ENCODE peak calls at places on chromosomes 12 and 14, in seven cellular contexts. One of them, this sample, is unnamed.

GRCh38 chr12:4134434-4134762 is 139.2 kb upstream of the CCND2 start:
- DNase-seq in naive thymus-derived CD8-positive, alpha-beta T cell: no peak
- DNase-seq in GM04504: no peak
- DNase-seq in EL: no peak
- DNase-seq in activated CD8-positive, alpha-beta T cell treated with anti-CD3 and anti-CD28 coated beads for 36 hours: no peak
- DNase-seq in anterior cingulate cortex: no peak
- DNase-seq in central memory CD4-positive, alpha-beta T cell: no peak
- DNase-seq in this sample: no peak

GRCh38 chr12:70645494-70646317 is 8.5 kb upstream of the PTPRB start:
- DNase-seq in central memory CD4-positive, alpha-beta T cell: no peak
- DNase-seq in naive thymus-derived CD8-positive, alpha-beta T cell: no peak
- DNase-seq in EL: peak
- DNase-seq in anterior cingulate cortex: no peak
- DNase-seq in GM04504: peak
- DNase-seq in activated CD8-positive, alpha-beta T cell treated with anti-CD3 and anti-CD28 coated beads for 36 hours: peak
- DNase-seq in this sample: peak

GRCh38 chr14:99865408-99865807 is 72.2 kb downstream of the EML1 start:
- DNase-seq in activated CD8-positive, alpha-beta T cell treated with anti-CD3 and anti-CD28 coated beads for 36 hours: no peak
- DNase-seq in naive thymus-derived CD8-positive, alpha-beta T cell: no peak
- DNase-seq in GM04504: no peak
- DNase-seq in central memory CD4-positive, alpha-beta T cell: no peak
- DNase-seq in anterior cingulate cortex: no peak
- DNase-seq in EL: no peak
- DNase-seq in this sample: no peak

GRCh38 chr12:45989277-45989856 is 1.0 kb downstream of the SCAF11 start:
- DNase-seq in central memory CD4-positive, alpha-beta T cell: no peak
- DNase-seq in GM04504: no peak
- DNase-seq in anterior cingulate cortex: no peak
- DNase-seq in EL: no peak
- DNase-seq in activated CD8-positive, alpha-beta T cell treated with anti-CD3 and anti-CD28 coated beads for 36 hours: peak
- DNase-seq in naive thymus-derived CD8-positive, alpha-beta T cell: no peak
- DNase-seq in this sample: no peak

GRCh38 chr12:50568338-50569155 is 63.8 kb downstream of the DIP2B start:
- DNase-seq in EL: no peak
- DNase-seq in central memory CD4-positive, alpha-beta T cell: no peak
- DNase-seq in anterior cingulate cortex: no peak
- DNase-seq in GM04504: no peak
- DNase-seq in naive thymus-derived CD8-positive, alpha-beta T cell: no peak
- DNase-seq in activated CD8-positive, alpha-beta T cell treated with anti-CD3 and anti-CD28 coated beads for 36 hours: no peak
- DNase-seq in this sample: no peak

GRCh38 chr12:54981796-54982195 is 2.8 kb downstream of the TESPA1 start:
- DNase-seq in naive thymus-derived CD8-positive, alpha-beta T cell: no peak
- DNase-seq in GM04504: no peak
- DNase-seq in activated CD8-positive, alpha-beta T cell treated with anti-CD3 and anti-CD28 coated beads for 36 hours: peak
- DNase-seq in anterior cingulate cortex: no peak
- DNase-seq in EL: no peak
- DNase-seq in central memory CD4-positive, alpha-beta T cell: no peak
- DNase-seq in this sample: no peak

GRCh38 chr14:95903616-95904107 is 27.0 kb downstream of the TUNAR start:
- DNase-seq in EL: no peak
- DNase-seq in activated CD8-positive, alpha-beta T cell treated with anti-CD3 and anti-CD28 coated beads for 36 hours: no peak
- DNase-seq in naive thymus-derived CD8-positive, alpha-beta T cell: no peak
- DNase-seq in GM04504: no peak
- DNase-seq in anterior cingulate cortex: no peak
- DNase-seq in central memory CD4-positive, alpha-beta T cell: no peak
- DNase-seq in this sample: no peak

GRCh38 chr14:21382886-21383847 is 652 bp downstream of the SUPT16H start:
- DNase-seq in GM04504: peak
- DNase-seq in central memory CD4-positive, alpha-beta T cell: peak
- DNase-seq in activated CD8-positive, alpha-beta T cell treated with anti-CD3 and anti-CD28 coated beads for 36 hours: peak
- DNase-seq in EL: peak
- DNase-seq in naive thymus-derived CD8-positive, alpha-beta T cell: peak
- DNase-seq in anterior cingulate cortex: no peak
- DNase-seq in this sample: peak

GRCh38 chr14:90387201-90387600 is 9.6 kb upstream of the CALM1 start:
- DNase-seq in GM04504: no peak
- DNase-seq in EL: no peak
- DNase-seq in central memory CD4-positive, alpha-beta T cell: no peak
- DNase-seq in anterior cingulate cortex: no peak
- DNase-seq in naive thymus-derived CD8-positive, alpha-beta T cell: no peak
- DNase-seq in activated CD8-positive, alpha-beta T cell treated with anti-CD3 and anti-CD28 coated beads for 36 hours: no peak
- DNase-seq in this sample: no peak

GRCh38 chr14:58131386-58131785 is 20.6 kb downstream of the ARMH4 start:
- DNase-seq in activated CD8-positive, alpha-beta T cell treated with anti-CD3 and anti-CD28 coated beads for 36 hours: no peak
- DNase-seq in GM04504: no peak
- DNase-seq in EL: peak
- DNase-seq in anterior cingulate cortex: no peak
- DNase-seq in naive thymus-derived CD8-positive, alpha-beta T cell: no peak
- DNase-seq in central memory CD4-positive, alpha-beta T cell: no peak
- DNase-seq in this sample: no peak

GRCh38 chr12:96425321-96425720 is 25.1 kb upstream of the CDK17 start:
- DNase-seq in activated CD8-positive, alpha-beta T cell treated with anti-CD3 and anti-CD28 coated beads for 36 hours: peak
- DNase-seq in central memory CD4-positive, alpha-beta T cell: no peak
- DNase-seq in EL: peak
- DNase-seq in naive thymus-derived CD8-positive, alpha-beta T cell: no peak
- DNase-seq in GM04504: peak
- DNase-seq in anterior cingulate cortex: no peak
- DNase-seq in this sample: no peak

GRCh38 chr12:739349-739748 is 13.0 kb upstream of the WNK1 start:
- DNase-seq in activated CD8-positive, alpha-beta T cell treated with anti-CD3 and anti-CD28 coated beads for 36 hours: no peak
- DNase-seq in EL: no peak
- DNase-seq in central memory CD4-positive, alpha-beta T cell: no peak
- DNase-seq in naive thymus-derived CD8-positive, alpha-beta T cell: no peak
- DNase-seq in GM04504: no peak
- DNase-seq in anterior cingulate cortex: no peak
- DNase-seq in this sample: no peak

GRCh38 chr14:64074961-64075619 is 219.1 kb downstream of the ESR2 start:
- DNase-seq in central memory CD4-positive, alpha-beta T cell: no peak
- DNase-seq in GM04504: no peak
- DNase-seq in activated CD8-positive, alpha-beta T cell treated with anti-CD3 and anti-CD28 coated beads for 36 hours: no peak
- DNase-seq in anterior cingulate cortex: no peak
- DNase-seq in EL: peak
- DNase-seq in naive thymus-derived CD8-positive, alpha-beta T cell: no peak
- DNase-seq in this sample: no peak

GRCh38 chr12:23596568-23596967 is 352.9 kb downstream of the SOX5 start:
- DNase-seq in central memory CD4-positive, alpha-beta T cell: no peak
- DNase-seq in activated CD8-positive, alpha-beta T cell treated with anti-CD3 and anti-CD28 coated beads for 36 hours: no peak
- DNase-seq in anterior cingulate cortex: no peak
- DNase-seq in naive thymus-derived CD8-positive, alpha-beta T cell: no peak
- DNase-seq in EL: no peak
- DNase-seq in GM04504: no peak
- DNase-seq in this sample: no peak

GRCh38 chr12:65327207-65328076 is 49.0 kb downstream of the MSRB3 start:
- DNase-seq in GM04504: peak
- DNase-seq in EL: peak
- DNase-seq in anterior cingulate cortex: no peak
- DNase-seq in central memory CD4-positive, alpha-beta T cell: no peak
- DNase-seq in naive thymus-derived CD8-positive, alpha-beta T cell: no peak
- DNase-seq in activated CD8-positive, alpha-beta T cell treated with anti-CD3 and anti-CD28 coated beads for 36 hours: no peak
- DNase-seq in this sample: peak